ENCODE peak calls at places on chromosome 6, in eight cellular contexts. K is HepG2, Y is stomach, B is ovary, P is tibial artery, V is K562, A is uterus, U is GM12878. Z is an unnamed sample.

GRCh38 chr6:53321701-53322100 is 27.0 kb downstream of the ELOVL5 start:
- DNase-seq in V (no peak), Y (no peak), K (peak; percentile 80), B (no peak), A (no peak), U (no peak), P (no peak), Z (no peak)

GRCh38 chr6:157025459-157025858 is 248.3 kb downstream of the ARID1B start:
- DNase-seq in V (no peak), A (no peak), P (no peak), K (peak; percentile 16), B (no peak), U (no peak), Y (no peak), Z (no peak)

GRCh38 chr6:55082021-55082420 is 92.3 kb upstream of the HCRTR2 start:
- DNase-seq in V (no peak), B (no peak), U (no peak), K (no peak), Y (no peak), A (no peak), P (no peak), Z (no peak)

GRCh38 chr6:163327936-163328335 is 86.6 kb upstream of the QKI start:
- DNase-seq in K (no peak), Y (no peak), V (no peak), A (no peak), P (no peak), B (no peak), U (no peak), Z (no peak)

GRCh38 chr6:129353067-129353466 is 356.9 kb downstream of the ARHGAP18 start:
- DNase-seq in U (no peak), Y (peak; percentile 77), K (no peak), A (no peak), P (no peak), V (no peak), B (no peak), Z (no peak)

GRCh38 chr6:27332692-27333641 is 20.9 kb upstream of the POM121L2 start:
- DNase-seq in B (peak; percentile 48), A (peak; percentile 31), P (no peak), Y (no peak), U (peak; percentile 24), V (peak; percentile 72), K (peak; percentile 75), Z (no peak)

GRCh38 chr6:148109732-148110131 is 232.9 kb upstream of the SASH1 start:
- DNase-seq in P (peak; percentile 65), K (no peak), V (no peak), B (no peak), A (no peak), U (no peak), Y (no peak), Z (no peak)

GRCh38 chr6:92522589-92522988 is 896.8 kb downstream of the EPHA7 start:
- DNase-seq in Y (no peak), K (no peak), A (no peak), P (no peak), U (no peak), V (no peak), B (no peak), Z (no peak)

GRCh38 chr6:53671111-53671510 is 5.6 kb upstream of the KLHL31 start:
- DNase-seq in B (no peak), P (no peak), U (no peak), Y (no peak), K (no peak), A (no peak), V (no peak), Z (no peak)

GRCh38 chr6:74735304-74735703 is 470.5 kb downstream of the COL12A1 start:
- DNase-seq in V (no peak), A (peak; percentile 49), P (no peak), B (no peak), K (no peak), U (no peak), Y (no peak), Z (peak; percentile 68)

GRCh38 chr6:106556368-106556960 is 72.8 kb downstream of the RTN4IP1 start:
- DNase-seq in B (no peak), P (no peak), Y (no peak), V (no peak), K (peak; percentile 15), U (no peak), A (no peak), Z (no peak)

GRCh38 chr6:56552212-56553130 is 90.2 kb downstream of the DST start:
- DNase-seq in K (no peak), B (no peak), V (no peak), A (no peak), P (no peak), Y (no peak), U (no peak), Z (no peak)

GRCh38 chr6:146287691-146288369 is 255.8 kb upstream of the RAB32 start:
- DNase-seq in Y (no peak), U (no peak), V (no peak), K (no peak), B (no peak), P (no peak), A (no peak), Z (no peak)

GRCh38 chr6:25202505-25202904 is 76.7 kb upstream of the CARMIL1 start:
- DNase-seq in A (no peak), B (no peak), U (no peak), K (no peak), P (no peak), V (no peak), Y (no peak), Z (no peak)

GRCh38 chr6:5710516-5710915 is 296.2 kb downstream of the NRN1 start:
- DNase-seq in V (no peak), K (no peak), U (no peak), P (no peak), B (no peak), Y (no peak), A (no peak), Z (peak; percentile 48)

GRCh38 chr6:162056745-162057144 is 670.8 kb downstream of the PRKN start:
- DNase-seq in V (no peak), P (no peak), K (peak; percentile 51), B (no peak), U (no peak), A (no peak), Y (no peak), Z (peak; percentile 68)

GRCh38 chr6:106077881-106078280 is 8.3 kb upstream of the PRDM1 start:
- DNase-seq in Y (no peak), K (no peak), U (no peak), A (no peak), B (no peak), P (no peak), V (no peak), Z (no peak)

GRCh38 chr6:79686698-79687309 is 55.7 kb downstream of the SH3BGRL2 start:
- DNase-seq in B (no peak), A (no peak), V (no peak), U (no peak), Y (no peak), K (no peak), P (no peak), Z (no peak)

GRCh38 chr6:108247965-108248536 is 12.8 kb downstream of the SNX3 start:
- DNase-seq in Y (no peak), U (no peak), B (no peak), A (no peak), P (no peak), V (no peak), K (no peak), Z (no peak)

GRCh38 chr6:25009351-25009750 is 73.6 kb upstream of the RIPOR2 start:
- DNase-seq in K (no peak), B (no peak), U (no peak), A (no peak), P (no peak), Y (no peak), V (no peak), Z (no peak)

GRCh38 chr6:113907107-113907506 is 50.0 kb downstream of the MARCKS start:
- DNase-seq in V (no peak), Y (no peak), P (no peak), A (no peak), K (peak; percentile 11), U (no peak), B (no peak), Z (no peak)

GRCh38 chr6:20113649-20114224 is 98.5 kb downstream of the MBOAT1 start:
- DNase-seq in B (no peak), U (no peak), P (no peak), K (no peak), A (no peak), Y (no peak), V (no peak), Z (no peak)

GRCh38 chr6:149443411-149444181 is 41.2 kb downstream of the ZC3H12D start:
- DNase-seq in A (no peak), K (no peak), B (peak; percentile 78), P (no peak), U (no peak), V (no peak), Y (no peak), Z (no peak)

GRCh38 chr6:38239719-38240451 is 399.8 kb downstream of the BTBD9 start:
- DNase-seq in U (no peak), Y (no peak), B (no peak), A (no peak), K (no peak), V (no peak), P (no peak), Z (no peak)

GRCh38 chr6:117837268-117837667 is 69.8 kb upstream of the SLC35F1 start:
- DNase-seq in P (no peak), Y (no peak), B (no peak), K (no peak), U (no peak), A (no peak), V (no peak), Z (no peak)

GRCh38 chr6:117840541-117840983 is 66.5 kb upstream of the SLC35F1 start:
- DNase-seq in A (no peak), Y (no peak), U (no peak), V (peak; percentile 10), B (no peak), P (no peak), K (peak; percentile 68), Z (no peak)
- TF ChIP-seq CTCF in A (no peak), Y (no peak), U (peak; percentile 37), V (peak; percentile 40), B (no peak), P (no peak), K (peak; percentile 55), Z (no peak)

GRCh38 chr6:88519227-88520019 is 353.3 kb upstream of the CNR1 start:
- DNase-seq in B (no peak), U (no peak), P (no peak), V (no peak), A (no peak), Y (no peak), K (no peak), Z (no peak)
- H3K4me3 ChIP-seq in B (no peak overlapping the region), U (no peak overlapping the region), P (no peak overlapping the region), V (no peak overlapping the region), A (no peak overlapping the region), Y (no peak overlapping the region), K (no peak overlapping the region), Z (no peak overlapping the region)

GRCh38 chr6:119027465-119027864 is 51.0 kb downstream of the FAM184A start:
- DNase-seq in U (no peak), V (no peak), A (no peak), K (no peak), P (no peak), B (no peak), Y (no peak), Z (no peak)
- H3K4me1 ChIP-seq in U (no peaks in the 10 kb centered on the region), V (no peaks in the 10 kb centered on the region), A (no peaks in the 10 kb centered on the region), K (no peaks in the 10 kb centered on the region), P (no peaks in the 10 kb centered on the region), B (no peaks in the 10 kb centered on the region), Y (no peaks in the 10 kb centered on the region), Z (no peaks in the 10 kb centered on the region)

DNA sequence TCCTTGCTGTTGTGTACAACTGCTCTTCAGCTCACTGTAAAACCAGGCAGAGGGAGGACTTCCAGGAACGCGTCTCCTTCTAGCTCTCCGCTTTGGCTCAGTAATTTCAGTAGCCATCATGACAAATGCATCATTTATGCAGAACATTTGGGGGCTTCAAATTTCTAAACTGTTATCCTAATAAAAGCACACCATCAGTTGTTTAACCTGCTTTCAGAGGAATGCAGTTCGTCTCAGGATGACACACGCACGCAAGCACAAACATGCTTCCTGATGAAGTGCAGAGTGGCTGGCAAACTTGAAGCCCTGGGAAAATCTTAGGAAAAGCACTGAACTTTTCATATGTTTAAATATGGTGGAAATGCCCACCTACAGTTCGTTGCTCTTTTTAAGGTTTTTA is 24.4 kb downstream of the SLC22A23 start:
- DNase-seq in K (no peak), B (no peak), Y (no peak), V (no peak), U (no peak), A (no peak), P (no peak), Z (no peak)
- TF ChIP-seq CTCF in K (no peak), B (no peak), Y (no peak), V (no peak), U (no peak), A (no peak), P (no peak), Z (no peak)

Z was measured in right atrium auricular region.